ENCODE peak calls at places on chromosomes 13 and 19, in five cellular contexts. One of them, this sample, is unnamed.

GRCh38 chr19:12652219-12652618 is 14.3 kb downstream of the MAN2B1 start:
- DNase-seq in caudate nucleus: no peak
- DNase-seq in amygdala: no peak
- DNase-seq in AG10803: no peak
- DNase-seq in Daoy: no peak
- DNase-seq in this sample: no peak

GRCh38 chr13:48748681-48749080 is 95.0 kb downstream of the CYSLTR2 start:
- DNase-seq in caudate nucleus: no peak
- DNase-seq in AG10803: no peak
- DNase-seq in amygdala: no peak
- DNase-seq in Daoy: peak; percentile 5
- DNase-seq in this sample: no peak

GRCh38 chr19:15331419-15332310 is 674 bp downstream of the BRD4 start:
- DNase-seq in caudate nucleus: peak; percentile 23
- DNase-seq in Daoy: peak; percentile 62
- DNase-seq in AG10803: peak; percentile 39
- DNase-seq in amygdala: peak; percentile 35
- DNase-seq in this sample: no peak

GRCh38 chr13:100269837-100270236 is 180.9 kb downstream of the PCCA start:
- DNase-seq in amygdala: peak; percentile 2
- DNase-seq in caudate nucleus: peak; percentile 9
- DNase-seq in AG10803: peak; percentile 66
- DNase-seq in Daoy: peak; percentile 47
- DNase-seq in this sample: no peak

GRCh38 chr19:43957891-43958290 is 6.9 kb downstream of the ZNF221 start:
- DNase-seq in caudate nucleus: no peak
- DNase-seq in AG10803: peak; percentile 94
- DNase-seq in Daoy: no peak
- DNase-seq in amygdala: no peak
- DNase-seq in this sample: no peak

GRCh38 chr19:22331521-22331920 is 45.3 kb downstream of the ZNF729 start:
- DNase-seq in caudate nucleus: no peak
- DNase-seq in amygdala: no peak
- DNase-seq in Daoy: no peak
- DNase-seq in AG10803: no peak
- DNase-seq in this sample: no peak

GRCh38 chr13:77729502-77730221 is 32.2 kb downstream of the SLAIN1 start:
- DNase-seq in AG10803: no peak
- DNase-seq in Daoy: no peak
- DNase-seq in caudate nucleus: no peak
- DNase-seq in amygdala: no peak
- DNase-seq in this sample: no peak

GRCh38 chr13:27504126-27504525 is 53.8 kb upstream of the MTIF3 start:
- DNase-seq in AG10803: no peak
- DNase-seq in caudate nucleus: no peak
- DNase-seq in Daoy: no peak
- DNase-seq in amygdala: no peak
- DNase-seq in this sample: no peak

GRCh38 chr19:30667227-30667626 is 295.0 kb downstream of the ZNF536 start:
- DNase-seq in caudate nucleus: no peak
- DNase-seq in amygdala: no peak
- DNase-seq in Daoy: no peak
- DNase-seq in AG10803: no peak
- DNase-seq in this sample: no peak

GRCh38 chr19:2507109-2507508 is 31.2 kb downstream of the GADD45B start:
- DNase-seq in AG10803: peak; percentile 58
- DNase-seq in caudate nucleus: no peak
- DNase-seq in Daoy: no peak
- DNase-seq in amygdala: no peak
- DNase-seq in this sample: no peak

GRCh38 chr19:44824758-44825157 is 15.9 kb downstream of the BCAM start:
- DNase-seq in AG10803: no peak
- DNase-seq in amygdala: no peak
- DNase-seq in Daoy: no peak
- DNase-seq in caudate nucleus: no peak
- DNase-seq in this sample: no peak

GRCh38 chr13:91141619-91142061 is 205.8 kb upstream of the MIR17HG start:
- DNase-seq in AG10803: no peak
- DNase-seq in caudate nucleus: no peak
- DNase-seq in amygdala: no peak
- DNase-seq in Daoy: no peak
- DNase-seq in this sample: no peak

GRCh38 chr13:96992633-96993032 is 1.6 kb downstream of the OXGR1 start:
- DNase-seq in amygdala: no peak
- DNase-seq in AG10803: no peak
- DNase-seq in Daoy: no peak
- DNase-seq in caudate nucleus: no peak
- DNase-seq in this sample: no peak

GRCh38 chr13:84651288-84651687 is 769.0 kb upstream of the SLITRK1 start:
- DNase-seq in AG10803: peak; percentile 47
- DNase-seq in amygdala: no peak
- DNase-seq in Daoy: no peak
- DNase-seq in caudate nucleus: no peak
- DNase-seq in this sample: no peak

GRCh38 chr13:96093296-96094006 is 3.5 kb downstream of the HS6ST3 start:
- DNase-seq in Daoy: no peak
- DNase-seq in caudate nucleus: no peak
- DNase-seq in amygdala: no peak
- DNase-seq in AG10803: no peak
- DNase-seq in this sample: no peak

GRCh38 chr19:33604651-33605050 is 17.1 kb upstream of the CHST8 start:
- DNase-seq in caudate nucleus: no peak
- DNase-seq in Daoy: no peak
- DNase-seq in amygdala: no peak
- DNase-seq in AG10803: no peak
- DNase-seq in this sample: no peak

GRCh38 chr19:12777217-12778019 is 2.1 kb upstream of the HOOK2 start:
- DNase-seq in amygdala: peak; percentile 73
- DNase-seq in Daoy: peak; percentile 83
- DNase-seq in AG10803: peak; percentile 66
- DNase-seq in caudate nucleus: peak; percentile 78
- DNase-seq in this sample: peak; percentile 50

GRCh38 chr19:2014731-2015610 is 543 bp downstream of the BTBD2 start:
- DNase-seq in Daoy: peak; percentile 45
- DNase-seq in caudate nucleus: no peak
- DNase-seq in AG10803: no peak
- DNase-seq in amygdala: no peak
- DNase-seq in this sample: no peak

GRCh38 chr13:100365678-100366077 is 222.9 kb downstream of the GGACT start:
- DNase-seq in caudate nucleus: no peak
- DNase-seq in AG10803: no peak
- DNase-seq in amygdala: no peak
- DNase-seq in Daoy: no peak
- DNase-seq in this sample: no peak

GRCh38 chr19:16326401-16327130 is 1.9 kb downstream of the KLF2 start:
- DNase-seq in Daoy: no peak
- DNase-seq in caudate nucleus: no peak
- DNase-seq in amygdala: no peak
- DNase-seq in AG10803: peak; percentile 35
- DNase-seq in this sample: no peak

GRCh38 chr19:56119585-56119978 is 1.5 kb downstream of the ZNF787 start:
- DNase-seq in AG10803: peak; percentile 55
- DNase-seq in Daoy: peak; percentile 45
- DNase-seq in amygdala: no peak
- DNase-seq in caudate nucleus: no peak
- DNase-seq in this sample: no peak

GRCh38 chr19:37932985-37933953 is 26.3 kb downstream of the SIPA1L3 start:
- DNase-seq in AG10803: peak; percentile 35
- DNase-seq in Daoy: peak; percentile 74
- DNase-seq in amygdala: no peak
- DNase-seq in caudate nucleus: no peak
- DNase-seq in this sample: peak; percentile 30

GRCh38 chr19:40467007-40467565 is 285 bp downstream of the SPTBN4 start:
- DNase-seq in caudate nucleus: no peak
- DNase-seq in AG10803: no peak
- DNase-seq in Daoy: no peak
- DNase-seq in amygdala: peak; percentile 46
- DNase-seq in this sample: no peak

GRCh38 chr19:42514449-42514848 is 13.8 kb downstream of the CEACAM1 start:
- DNase-seq in AG10803: no peak
- DNase-seq in Daoy: no peak
- DNase-seq in amygdala: no peak
- DNase-seq in caudate nucleus: no peak
- DNase-seq in this sample: no peak

GRCh38 chr13:99694251-99694650 is 193.0 kb downstream of the TM9SF2 start:
- DNase-seq in Daoy: no peak
- DNase-seq in caudate nucleus: no peak
- DNase-seq in amygdala: no peak
- DNase-seq in AG10803: no peak
- DNase-seq in this sample: no peak

GRCh38 chr19:13109361-13110098 is 6.9 kb upstream of the LYL1 start:
- DNase-seq in Daoy: no peak
- DNase-seq in caudate nucleus: no peak
- DNase-seq in amygdala: no peak
- DNase-seq in AG10803: no peak
- DNase-seq in this sample: no peak

GRCh38 chr19:33293255-33294057 is 8.9 kb downstream of the CEBPA start:
- DNase-seq in amygdala: no peak
- DNase-seq in Daoy: peak; percentile 80
- DNase-seq in AG10803: peak; percentile 79
- DNase-seq in caudate nucleus: no peak
- DNase-seq in this sample: no peak

GRCh38 chr19:49849433-49850220 is 1.3 kb upstream of the PTOV1 start:
- DNase-seq in caudate nucleus: no peak
- DNase-seq in amygdala: no peak
- DNase-seq in AG10803: no peak
- DNase-seq in Daoy: no peak
- DNase-seq in this sample: no peak

GRCh38 chr13:34076943-34077703 is 259.2 kb downstream of the RFC3 start:
- DNase-seq in caudate nucleus: no peak
- DNase-seq in Daoy: no peak
- DNase-seq in AG10803: peak; percentile 73
- DNase-seq in amygdala: no peak
- DNase-seq in this sample: peak; percentile 5

GRCh38 chr19:6228523-6229215 is 51.1 kb downstream of the MLLT1 start:
- DNase-seq in Daoy: no peak
- DNase-seq in AG10803: peak; percentile 46
- DNase-seq in amygdala: no peak
- DNase-seq in caudate nucleus: no peak
- DNase-seq in this sample: no peak

GRCh38 chr13:51154029-51154555 is 43.0 kb upstream of the C13orf42 start:
- DNase-seq in caudate nucleus: no peak
- DNase-seq in amygdala: no peak
- DNase-seq in AG10803: peak; percentile 15
- DNase-seq in Daoy: peak; percentile 21
- DNase-seq in this sample: no peak

GRCh38 chr13:98098511-98098910 is 44.4 kb upstream of the FARP1 start:
- DNase-seq in Daoy: no peak
- DNase-seq in caudate nucleus: no peak
- DNase-seq in AG10803: peak; percentile 74
- DNase-seq in amygdala: no peak
- DNase-seq in this sample: peak; percentile 30

GRCh38 chr13:109145631-109146030 is 516.2 kb downstream of the MYO16 start:
- DNase-seq in amygdala: no peak
- DNase-seq in caudate nucleus: no peak
- DNase-seq in AG10803: peak; percentile 76
- DNase-seq in Daoy: peak; percentile 35
- DNase-seq in this sample: peak; percentile 68

GRCh38 chr13:95301135-95301946 is at the start of gene ABCC4:
- DNase-seq in AG10803: peak; percentile 72
- DNase-seq in Daoy: peak; percentile 84
- DNase-seq in caudate nucleus: peak; percentile 62
- DNase-seq in amygdala: peak; percentile 56
- DNase-seq in this sample: peak; percentile 50

GRCh38 chr19:46036745-46037126 is 4.1 kb downstream of the IGFL4 start:
- DNase-seq in AG10803: no peak
- DNase-seq in caudate nucleus: no peak
- DNase-seq in Daoy: no peak
- DNase-seq in amygdala: no peak
- DNase-seq in this sample: no peak

GRCh38 chr13:31987535-31988170 is 43.9 kb upstream of the FRY start:
- DNase-seq in amygdala: no peak
- DNase-seq in Daoy: no peak
- DNase-seq in AG10803: no peak
- DNase-seq in caudate nucleus: no peak
- DNase-seq in this sample: no peak

GRCh38 chr13:113623491-113624234 is 34.3 kb downstream of the ATP4B start:
- DNase-seq in Daoy: no peak
- DNase-seq in caudate nucleus: no peak
- DNase-seq in amygdala: no peak
- DNase-seq in AG10803: peak; percentile 13
- DNase-seq in this sample: no peak

This sample was measured in amniotic stem cell.